ENCODE peak calls at places on chromosome 17, in seven cellular contexts. N is uterus, U is GM23248, R is AG08396, Q is AG10803, F is NCI-H1417, D is right cardiac atrium. K is an unnamed sample.

GRCh38 chr17:83183951-83184506 is 104.6 kb downstream of the METRNL start:
- DNase-seq in N (peak; percentile 12), U (no peak), R (no peak), Q (no peak), F (no peak), D (peak; percentile 50), K (no peak)

GRCh38 chr17:80279895-80280294 is 19.2 kb downstream of the RNF213 start:
- DNase-seq in N (peak; percentile 84), U (peak; percentile 93), R (peak; percentile 90), Q (peak; percentile 87), F (no peak), D (peak; percentile 93), K (no peak)

GRCh38 chr17:5700791-5701190 is 116.5 kb upstream of the NLRP1 start:
- DNase-seq in N (no peak), U (no peak), R (no peak), Q (no peak), F (no peak), D (no peak), K (no peak)

GRCh38 chr17:50908860-50909764 is 43.0 kb upstream of the TOB1 start:
- DNase-seq in N (no peak), U (no peak), R (no peak), Q (no peak), F (peak; percentile 70), D (peak; percentile 72), K (peak; percentile 36)

GRCh38 chr17:1149869-1150268 is 29.9 kb downstream of the ABR start:
- DNase-seq in N (no peak), U (no peak), R (no peak), Q (no peak), F (no peak), D (no peak), K (no peak)

GRCh38 chr17:59756236-59756818 is 48.9 kb downstream of the VMP1 start:
- DNase-seq in N (no peak), U (peak; percentile 69), R (no peak), Q (peak; percentile 97), F (no peak), D (no peak), K (no peak)

GRCh38 chr17:7717756-7718350 is 309 bp downstream of the DNAH2 start:
- DNase-seq in N (no peak), U (peak; percentile 43), R (no peak), Q (peak; percentile 18), F (peak; percentile 58), D (no peak), K (no peak)

GRCh38 chr17:67157732-67158639 is 87.0 kb downstream of the HELZ start:
- DNase-seq in N (no peak), U (peak; percentile 67), R (peak; percentile 22), Q (peak; percentile 41), F (peak; percentile 82), D (no peak), K (no peak)

GRCh38 chr17:75832652-75833400 is 11.4 kb downstream of the UNC13D start:
- DNase-seq in N (no peak), U (no peak), R (no peak), Q (no peak), F (no peak), D (peak; percentile 55), K (no peak)

GRCh38 chr17:21089933-21090888 is 36.6 kb upstream of the DHRS7B start:
- DNase-seq in N (no peak), U (no peak), R (no peak), Q (no peak), F (no peak), D (no peak), K (no peak)

GRCh38 chr17:77697480-77698400 is 260.8 kb upstream of the TNRC6C start:
- DNase-seq in N (no peak), U (no peak), R (no peak), Q (no peak), F (no peak), D (no peak), K (no peak)

GRCh38 chr17:32117399-32117798 is 24.9 kb upstream of the RHOT1 start:
- DNase-seq in N (no peak), U (no peak), R (no peak), Q (no peak), F (peak; percentile 69), D (no peak), K (no peak)

GRCh38 chr17:75783069-75783783 is 1.4 kb upstream of the UNK start:
- DNase-seq in N (no peak), U (peak; percentile 86), R (peak; percentile 36), Q (peak; percentile 67), F (peak; percentile 70), D (no peak), K (no peak)

GRCh38 chr17:2954898-2955445 is 108.4 kb downstream of the OR1D5 start:
- DNase-seq in N (no peak), U (peak; percentile 95), R (peak; percentile 36), Q (peak; percentile 88), F (no peak), D (no peak), K (no peak)

GRCh38 chr17:80269405-80269807 is 8.8 kb downstream of the RNF213 start:
- DNase-seq in N (no peak), U (no peak), R (no peak), Q (no peak), F (no peak), D (no peak), K (no peak)

GRCh38 chr17:28509784-28510183 is 3.6 kb downstream of the FOXN1 start:
- DNase-seq in N (no peak), U (peak; percentile 35), R (no peak), Q (no peak), F (no peak), D (no peak), K (no peak)

GRCh38 chr17:77599699-77600098 is 358.8 kb upstream of the TNRC6C start:
- DNase-seq in N (no peak), U (no peak), R (no peak), Q (no peak), F (no peak), D (no peak), K (no peak)